ENCODE peak calls at places on chromosomes 4 and X, in seven cellular contexts. M is HepG2, E is suprapubic skin, D is upper lobe of left lung, P is HCT116, F is stomach, A is IMR-90. Q is an unnamed sample.

GRCh38 chr4:70844180-70844579 is 4.5 kb upstream of the GRSF1 start:
- DNase-seq in P (no peak), M (no peak), A (no peak), D (no peak), E (no peak), F (no peak), Q (no peak)

GRCh38 chr4:40601641-40602040 is 28.0 kb downstream of the RBM47 start:
- DNase-seq in D (peak; percentile 56), E (no peak), F (peak; percentile 51), M (no peak), P (no peak), A (no peak), Q (no peak)

GRCh38 chr4:169975837-169976796 is 50.1 kb downstream of the MFAP3L start:
- DNase-seq in F (no peak), E (no peak), P (no peak), D (peak; percentile 49), A (no peak), M (peak; percentile 53), Q (no peak)

GRCh38 chrX:39309721-39310152 is 508.5 kb downstream of the MID1IP1 start:
- DNase-seq in A (no peak), F (no peak), P (no peak), D (no peak), E (no peak), M (no peak), Q (no peak)

GRCh38 chr4:124132161-124132560 is 580.4 kb downstream of the ANKRD50 start:
- DNase-seq in D (no peak), A (peak; percentile 26), M (no peak), P (no peak), E (no peak), F (no peak), Q (no peak)

GRCh38 chr4:3871881-3872833 is 106.0 kb downstream of the ADRA2C start:
- DNase-seq in M (no peak), A (no peak), F (no peak), P (no peak), D (peak; percentile 13), E (peak; percentile 40), Q (no peak)

GRCh38 chr4:177667687-177668086 is 225.4 kb upstream of the AGA start:
- DNase-seq in D (no peak), P (no peak), F (no peak), E (no peak), M (no peak), A (no peak), Q (no peak)

GRCh38 chr4:77073981-77074865 is 1.6 kb downstream of the CCNI start:
- DNase-seq in A (no peak), M (no peak), D (no peak), E (no peak), P (no peak), F (no peak), Q (no peak)

GRCh38 chr4:14842964-14843630 is 159.2 kb upstream of the CPEB2 start:
- DNase-seq in E (no peak), F (no peak), P (no peak), D (no peak), M (no peak), A (no peak), Q (no peak)

GRCh38 chr4:76302856-76303438 is 3.6 kb upstream of the STBD1 start:
- DNase-seq in E (no peak), D (no peak), P (no peak), F (no peak), M (no peak), A (no peak), Q (no peak)

GRCh38 chrX:122269243-122269781 is 914.8 kb upstream of the GRIA3 start:
- DNase-seq in F (no peak), P (no peak), D (no peak), A (no peak), M (no peak), E (no peak), Q (no peak)

GRCh38 chrX:24862343-24862742 is 153.4 kb downstream of the ARX start:
- DNase-seq in F (no peak), M (no peak), A (peak; percentile 52), D (no peak), P (no peak), E (no peak), Q (no peak)

GRCh38 chr4:94406668-94407437 is 44.9 kb upstream of the PDLIM5 start:
- DNase-seq in A (peak; percentile 88), D (peak; percentile 76), E (peak; percentile 75), P (peak; percentile 73), F (peak; percentile 78), M (peak; percentile 73), Q (peak; percentile 62)

GRCh38 chr4:112127736-112128322 is 17.4 kb upstream of the FAM241A start:
- DNase-seq in E (no peak), D (no peak), P (no peak), F (no peak), A (peak; percentile 55), M (no peak), Q (no peak)

GRCh38 chrX:150933945-150934350 is 35.5 kb upstream of the CD99L2 start:
- DNase-seq in P (no peak), F (no peak), M (no peak), E (no peak), D (no peak), A (no peak), Q (no peak)

GRCh38 chr4:99586322-99586721 is 11.7 kb downstream of the MTTP start:
- DNase-seq in E (no peak), P (no peak), M (no peak), D (no peak), A (no peak), F (no peak), Q (no peak)

GRCh38 chrX:18721683-18722499 is 14.4 kb downstream of the PPEF1 start:
- DNase-seq in A (no peak), P (no peak), M (peak; percentile 34), D (no peak), F (no peak), E (no peak), Q (no peak)

GRCh38 chr4:1565598-1566295 is 118.4 kb downstream of the FAM53A start:
- DNase-seq in F (no peak), M (no peak), P (no peak), D (no peak), E (no peak), A (no peak), Q (no peak)

GRCh38 chrX:9921407-9921806 is 45.8 kb upstream of the CLDN34 start:
- DNase-seq in E (no peak), F (no peak), D (no peak), M (peak; percentile 39), P (no peak), A (no peak), Q (no peak)

DNA sequence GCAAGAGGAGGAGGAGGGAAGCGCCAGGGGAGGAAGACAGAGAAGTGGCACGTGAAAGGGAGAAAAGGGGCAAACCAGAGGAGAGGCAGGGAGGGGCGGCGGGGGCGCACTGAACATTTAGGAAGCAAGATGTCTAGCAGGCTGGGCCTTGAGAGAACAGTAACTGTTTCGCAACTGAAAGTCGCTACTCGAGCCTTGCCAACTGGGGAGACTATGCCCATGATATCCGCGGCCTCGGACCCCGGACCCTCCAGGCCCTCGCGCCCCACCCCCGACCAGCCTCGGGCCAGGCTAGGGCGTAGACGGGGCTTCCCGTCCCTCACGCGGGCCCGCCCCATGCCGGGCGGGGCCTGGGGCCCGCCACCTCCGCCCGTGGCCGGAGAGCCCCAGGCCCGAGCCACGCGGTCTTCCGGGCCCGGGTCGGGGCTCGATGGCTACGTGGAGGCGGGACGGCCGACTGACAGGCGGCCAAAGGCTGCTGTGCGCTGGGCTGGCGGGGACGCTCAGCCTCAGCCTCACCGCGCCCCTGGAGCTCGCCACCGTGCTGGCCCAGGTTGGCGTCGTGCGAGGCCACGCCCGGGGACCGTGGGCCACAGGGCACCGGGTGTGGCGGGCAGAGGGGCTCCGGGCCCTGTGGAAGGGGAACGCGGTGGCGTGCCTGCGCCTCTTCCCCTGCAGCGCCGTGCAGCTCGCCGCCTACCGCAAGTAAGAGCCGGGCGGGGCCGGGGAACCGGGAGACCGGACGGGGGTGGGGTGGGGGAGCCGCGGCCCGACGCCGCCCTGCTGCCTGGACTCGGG is at the start of gene SLC25A43:
- DNase-seq in F (peak; percentile 49), A (no peak), M (no peak), E (peak; percentile 64), P (no peak), D (peak; percentile 33), Q (no peak)
- TF ChIP-seq POLR2A in F (no peak), A (no peak), M (peak; percentile 43), E (no peak), P (peak; percentile 65), D (no peak), Q (no peak)

DNA sequence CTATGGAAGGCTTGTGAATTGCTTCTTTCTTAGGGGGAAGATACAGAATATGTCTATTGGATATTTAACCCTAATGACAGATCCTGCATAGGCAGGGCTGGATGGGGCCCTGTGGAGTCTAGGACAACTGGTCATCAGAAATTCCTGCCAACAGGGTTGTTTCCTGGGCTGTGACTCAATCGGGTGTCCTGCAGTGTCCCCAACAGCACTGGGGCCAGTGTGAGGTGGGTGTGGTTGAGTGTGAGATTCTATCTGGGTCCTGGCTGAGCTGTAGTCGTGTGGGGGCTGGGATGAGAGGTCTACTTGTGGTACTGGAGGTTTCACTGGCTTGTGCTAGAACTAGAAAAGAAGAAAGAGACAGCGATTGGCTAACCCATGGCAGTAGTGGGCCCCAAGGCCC is 87.3 kb upstream of the WDR1 start:
- DNase-seq in A (no peak), P (no peak), F (no peak), E (no peak), D (no peak), M (no peak), Q (no peak)
- H3K27ac ChIP-seq in A (no peak overlapping the region), P (no peak overlapping the region), F (no peak overlapping the region), E (no peak overlapping the region), D (no peak overlapping the region), M (no peak overlapping the region), Q (no peak overlapping the region)

GRCh38 chr4:101793397-101793796 is 2.9 kb downstream of the BANK1 start:
- DNase-seq in M (no peak), D (no peak), P (no peak), A (no peak), F (no peak), E (no peak), Q (no peak)

GRCh38 chr4:101791189-101791572 is 651 bp downstream of the BANK1 start:
- DNase-seq in E (no peak), D (peak; percentile 58), P (peak; percentile 52), M (no peak), F (no peak), A (no peak), Q (no peak)

GRCh38 chr4:101792056-101792575 is 1.6 kb downstream of the BANK1 start:
- DNase-seq in P (no peak), D (no peak), F (no peak), E (no peak), M (no peak), A (no peak), Q (no peak)

GRCh38 chr4:101790521-101791188 is at the start of gene BANK1:
- DNase-seq in M (peak; percentile 1), F (peak; percentile 62), D (peak; percentile 72), A (peak; percentile 2), P (peak; percentile 57), E (no peak), Q (no peak)

GRCh38 chr4:101795704-101796103 is 5.2 kb downstream of the BANK1 start:
- DNase-seq in P (no peak), F (no peak), A (no peak), M (no peak), E (no peak), D (no peak), Q (no peak)
- H3K4me1 ChIP-seq in P (peaks cover 13% of the 10 kb centered on the region), F (peaks cover 8% of the 10 kb centered on the region), A (no peaks in the 10 kb centered on the region), M (no peaks in the 10 kb centered on the region), E (peaks cover 3% of the 10 kb centered on the region), D (peaks cover 2% of the 10 kb centered on the region), Q (no peaks in the 10 kb centered on the region)

DNA sequence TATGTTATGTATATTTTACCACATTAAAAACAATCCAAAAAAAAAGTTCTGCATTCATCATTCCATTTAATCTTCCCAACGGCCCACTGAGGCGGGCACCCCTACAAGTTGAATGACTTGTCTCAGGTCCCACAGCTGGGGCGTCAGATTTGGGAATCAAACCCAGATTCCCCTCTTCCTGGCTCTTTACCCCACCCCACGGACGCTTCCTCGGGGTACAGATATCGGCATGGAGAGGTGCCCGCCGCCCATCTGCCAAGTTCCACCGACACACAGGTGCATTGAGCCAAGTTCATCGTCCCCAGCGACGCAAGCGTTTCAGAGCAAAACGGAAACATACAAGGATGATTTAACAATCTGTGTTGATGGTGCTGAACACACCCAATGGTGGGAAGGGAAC is 36.9 kb upstream of the MAN2B2 start:
- DNase-seq in A (no peak), E (no peak), P (no peak), D (no peak), F (no peak), M (no peak), Q (no peak)
- TF ChIP-seq POLR2A in A (no peak), E (no peak), P (no peak), D (no peak), F (no peak), M (no peak), Q (no peak)

Q was measured in breast epithelium.